ENCODE peak calls at places on chromosome 12, in nine cellular contexts. M is AG10803, J is AG04450, L is IMR-90, V is GM12865, X is skeletal muscle cell, T is transverse colon, H is HepG2, U is H7. F is an unnamed sample.

GRCh38 chr12:29970501-29970900 is 186.8 kb upstream of the TMTC1 start:
- DNase-seq in T (no peak), X (no peak), H (no peak), J (no peak), L (no peak), U (no peak), V (no peak), M (no peak), F (no peak)

GRCh38 chr12:27966870-27967269 is 5.7 kb downstream of the PTHLH start:
- DNase-seq in V (peak), U (no peak), X (peak), L (peak), H (peak), T (no peak), M (peak), J (peak), F (peak)

GRCh38 chr12:26112703-26113147 is 12.1 kb downstream of the BHLHE41 start:
- DNase-seq in X (no peak), M (no peak), T (no peak), L (peak), V (no peak), H (no peak), J (no peak), U (peak), F (no peak)

GRCh38 chr12:102874819-102875218 is 42.2 kb downstream of the PAH start:
- DNase-seq in M (no peak), L (no peak), J (no peak), V (no peak), T (no peak), U (no peak), H (no peak), X (no peak), F (no peak)

GRCh38 chr12:48580831-48581230 is 11.0 kb upstream of the LALBA start:
- DNase-seq in H (no peak), J (no peak), X (no peak), M (no peak), L (no peak), U (no peak), V (peak), T (no peak), F (no peak)

GRCh38 chr12:111428728-111429175 is 23.0 kb downstream of the SH2B3 start:
- DNase-seq in H (no peak), T (peak), V (peak), M (no peak), U (no peak), J (no peak), X (no peak), L (no peak), F (no peak)

GRCh38 chr12:6199531-6200265 is 502 bp upstream of the CD9 start:
- DNase-seq in U (peak), J (no peak), L (no peak), X (no peak), V (no peak), T (peak), H (no peak), M (peak), F (no peak)

GRCh38 chr12:109775172-109775881 is 57.9 kb downstream of the TRPV4 start:
- DNase-seq in M (peak), T (peak), H (peak), U (peak), J (peak), X (peak), V (peak), L (peak), F (no peak)

GRCh38 chr12:2574536-2574935 is 220.2 kb upstream of the FKBP4 start:
- DNase-seq in H (no peak), J (no peak), L (no peak), U (no peak), X (no peak), M (no peak), V (no peak), T (no peak), F (no peak)

GRCh38 chr12:67798763-67799162 is 150.2 kb downstream of the DYRK2 start:
- DNase-seq in V (no peak), H (no peak), M (no peak), J (no peak), U (no peak), L (no peak), T (no peak), X (no peak), F (no peak)

GRCh38 chr12:112447106-112447505 is 28.4 kb downstream of the PTPN11 start:
- DNase-seq in U (no peak), J (no peak), X (no peak), V (no peak), M (no peak), L (no peak), H (no peak), T (no peak), F (no peak)

GRCh38 chr12:30795660-30796507 is 41.1 kb upstream of the CAPRIN2 start:
- DNase-seq in V (peak), T (peak), M (peak), J (no peak), L (peak), H (peak), X (peak), U (peak), F (no peak)

GRCh38 chr12:40745386-40745785 is 53.1 kb downstream of the CNTN1 start:
- DNase-seq in H (no peak), M (no peak), L (no peak), J (no peak), U (no peak), X (no peak), V (no peak), T (no peak), F (no peak)

GRCh38 chr12:62435337-62436163 is 31.1 kb upstream of the MON2 start:
- DNase-seq in L (peak), T (peak), X (peak), V (peak), H (peak), J (peak), U (peak), M (peak), F (no peak)

GRCh38 chr12:3745152-3745551 is 7.8 kb downstream of the CRACR2A start:
- DNase-seq in M (no peak), H (no peak), L (no peak), V (no peak), U (no peak), T (no peak), J (no peak), X (no peak), F (no peak)

GRCh38 chr12:122399254-122399591 is 23.2 kb downstream of the CLIP1 start:
- DNase-seq in X (no peak), U (no peak), L (peak), V (no peak), M (no peak), J (no peak), H (no peak), T (no peak), F (no peak)

GRCh38 chr12:45768194-45768593 is 38.7 kb downstream of the ARID2 start:
- DNase-seq in X (no peak), T (no peak), M (no peak), J (no peak), L (no peak), U (no peak), V (no peak), H (no peak), F (no peak)

GRCh38 chr12:4153343-4153892 is 120.1 kb upstream of the CCND2 start:
- DNase-seq in U (no peak), L (no peak), M (no peak), H (no peak), T (peak), J (no peak), V (peak), X (no peak), F (no peak)

GRCh38 chr12:63276537-63277365 is 125.8 kb upstream of the AVPR1A start:
- DNase-seq in H (peak), T (no peak), V (peak), U (peak), M (peak), J (no peak), L (peak), X (no peak), F (no peak)

GRCh38 chr12:89364631-89365030 is 12.3 kb upstream of the DUSP6 start:
- DNase-seq in V (no peak), U (no peak), J (no peak), T (no peak), L (no peak), X (no peak), M (no peak), H (no peak), F (no peak)

GRCh38 chr12:48156648-48157015 is 683 bp downstream of the ASB8 start:
- DNase-seq in M (no peak), J (no peak), U (peak), V (no peak), H (no peak), L (peak), X (no peak), T (no peak), F (no peak)

GRCh38 chr12:63151898-63152700 is 1.1 kb upstream of the AVPR1A start:
- DNase-seq in T (peak), M (peak), U (peak), L (peak), J (peak), V (peak), X (peak), H (peak), F (no peak)

GRCh38 chr12:67720383-67720856 is 71.9 kb downstream of the DYRK2 start:
- DNase-seq in L (peak), M (peak), H (no peak), X (peak), U (peak), J (no peak), V (no peak), T (no peak), F (peak)

GRCh38 chr12:10194160-10194559 is 15.3 kb downstream of the TMEM52B start:
- DNase-seq in U (no peak), X (no peak), M (peak), V (no peak), H (no peak), T (no peak), J (no peak), L (peak), F (no peak)

GRCh38 chr12:130164216-130164542 is 1.9 kb downstream of the FZD10 start:
- DNase-seq in X (no peak), T (no peak), J (no peak), U (no peak), M (no peak), V (no peak), L (no peak), H (no peak), F (no peak)

GRCh38 chr12:5548152-5548933 is 116.4 kb downstream of the NTF3 start:
- DNase-seq in L (no peak), V (no peak), J (no peak), X (no peak), U (no peak), T (peak), M (no peak), H (no peak), F (no peak)

GRCh38 chr12:42483534-42483857 is 106.0 kb downstream of the PRICKLE1 start:
- DNase-seq in X (no peak), T (peak), L (peak), J (no peak), U (peak), H (no peak), V (no peak), M (no peak), F (no peak)

GRCh38 chr12:27969901-27970390 is 2.6 kb downstream of the PTHLH start:
- DNase-seq in L (peak), T (peak), X (no peak), M (peak), V (peak), U (no peak), H (peak), J (no peak), F (no peak)

GRCh38 chr12:120684523-120684932 is 2.4 kb upstream of the MLEC start:
- DNase-seq in U (no peak), T (no peak), X (peak), H (no peak), V (peak), J (no peak), M (peak), L (peak), F (no peak)

GRCh38 chr12:76024102-76024781 is 7.3 kb downstream of the PHLDA1 start:
- DNase-seq in T (no peak), M (no peak), J (no peak), L (peak), U (no peak), V (no peak), H (no peak), X (no peak), F (no peak)

GRCh38 chr12:76025601-76026575 is 5.7 kb downstream of the PHLDA1 start:
- DNase-seq in J (no peak), H (no peak), X (no peak), T (no peak), L (peak), M (peak), V (no peak), U (no peak), F (no peak)

GRCh38 chr12:76024942-76025600 is 6.5 kb downstream of the PHLDA1 start:
- DNase-seq in V (no peak), J (peak), M (peak), U (no peak), T (no peak), L (peak), H (no peak), X (peak), F (peak)

GRCh38 chr12:76028649-76029277 is 2.8 kb downstream of the PHLDA1 start:
- DNase-seq in T (no peak), L (no peak), V (no peak), H (peak), X (no peak), M (peak), J (no peak), U (no peak), F (no peak)

DNA sequence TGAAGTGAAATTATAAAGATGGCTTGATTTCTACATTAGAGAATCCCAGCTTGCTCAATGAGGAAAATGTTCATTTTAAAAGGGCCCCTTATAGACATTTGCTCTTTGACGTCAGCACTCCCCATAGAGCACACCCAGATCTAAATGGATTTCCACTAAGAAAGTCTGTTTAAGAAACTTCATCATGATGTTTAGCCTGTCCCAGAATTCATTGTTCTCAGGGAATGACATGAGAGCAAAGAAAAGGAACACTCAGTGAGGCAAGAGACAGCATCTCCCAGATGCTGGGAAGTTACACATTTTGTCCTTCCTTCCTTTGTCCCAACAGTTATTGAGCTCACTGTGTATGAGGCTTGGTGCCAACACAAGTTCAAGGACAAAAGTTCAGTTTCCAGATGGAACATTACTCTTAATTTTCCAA is 4.9 kb downstream of the PHLDA1 start:
- DNase-seq in L (peak), X (peak), U (no peak), V (no peak), J (no peak), H (peak), M (peak), T (no peak), F (no peak)
- H3K4me3 ChIP-seq in L (peak), X (no peak), U (no peak), V (no peak), J (peak), H (no peak), M (no peak), T (no peak), F (no peak)

DNA sequence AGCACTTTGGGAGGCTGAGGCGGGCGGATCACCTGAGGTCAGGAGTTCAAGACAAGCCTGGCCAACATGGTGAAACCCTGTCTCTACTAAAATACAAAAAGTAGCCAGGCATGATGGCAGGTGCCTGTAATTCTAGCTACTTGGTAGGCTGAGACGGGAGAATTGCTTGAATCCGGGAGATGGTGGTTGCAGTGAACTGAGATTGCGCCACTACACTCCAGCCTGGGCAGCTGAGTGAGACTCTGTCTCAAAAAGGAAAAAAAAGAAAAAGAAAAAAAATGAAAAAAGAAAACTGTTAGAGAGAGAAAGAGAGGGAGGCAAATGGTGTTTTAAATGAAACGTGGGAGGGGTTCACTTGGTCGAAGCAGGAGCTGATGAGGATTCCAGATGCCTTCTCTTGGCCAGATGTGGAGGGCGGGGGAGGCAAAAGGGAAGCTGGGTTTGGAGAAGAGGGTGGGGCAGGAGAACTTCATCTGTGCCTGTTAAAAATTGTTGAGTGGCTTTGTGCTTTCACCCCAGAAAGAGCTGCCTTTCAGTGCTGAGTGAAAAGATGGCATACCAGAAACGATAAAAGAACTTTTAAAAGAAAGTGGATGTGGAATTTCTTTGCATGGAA is 1.1 kb downstream of the EMP1 start:
- DNase-seq in L (peak), V (no peak), T (no peak), J (no peak), M (peak), X (no peak), U (no peak), H (no peak), F (no peak)
- H3K4me3 ChIP-seq in L (peak), V (no peak), T (peak), J (peak), M (peak), X (peak), U (no peak), H (no peak), F (peak)

GRCh38 chr12:116539905-116540482 is 19.2 kb upstream of the MAP1LC3B2 start:
- DNase-seq in X (no peak), L (peak), U (peak), V (peak), T (peak), M (peak), H (no peak), J (peak), F (no peak)

GRCh38 chr12:116540617-116541152 is 18.5 kb upstream of the MAP1LC3B2 start:
- DNase-seq in J (no peak), M (peak), L (no peak), H (no peak), U (no peak), X (no peak), V (no peak), T (no peak), F (no peak)

GRCh38 chr12:116538076-116538591 is 21.0 kb upstream of the MAP1LC3B2 start:
- DNase-seq in J (no peak), M (no peak), H (no peak), X (no peak), U (no peak), L (no peak), T (no peak), V (peak), F (no peak)

GRCh38 chr12:116538682-116539264 is 20.4 kb upstream of the MAP1LC3B2 start:
- DNase-seq in H (no peak), L (no peak), M (no peak), T (no peak), U (no peak), X (no peak), V (no peak), J (no peak), F (no peak)

DNA sequence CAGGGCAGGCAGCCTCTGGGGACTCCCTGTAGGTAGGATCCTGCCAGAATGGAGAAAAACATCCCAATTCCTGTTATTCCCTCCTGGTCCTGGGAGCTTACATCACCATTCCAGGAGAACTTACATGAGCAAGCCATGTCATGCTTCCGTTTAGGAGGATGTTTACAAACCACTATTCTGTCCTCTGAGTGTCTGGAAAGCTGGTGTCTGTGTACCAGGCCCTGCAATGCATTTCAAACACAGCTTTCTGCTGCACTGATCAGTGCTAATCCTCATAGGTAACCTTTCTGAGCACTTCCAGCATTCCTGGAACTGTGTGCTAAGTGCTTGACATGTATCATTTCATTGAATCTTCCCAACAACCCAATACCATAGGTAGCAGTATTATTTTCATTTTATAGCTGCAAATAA is 19.8 kb upstream of the MAP1LC3B2 start:
- DNase-seq in J (no peak), H (no peak), L (peak), T (no peak), M (peak), U (no peak), X (no peak), V (no peak), F (no peak)
- H3K4me3 ChIP-seq in J (no peak), H (no peak), L (no peak), T (no peak), M (no peak), U (no peak), X (no peak), V (no peak), F (no peak)

DNA sequence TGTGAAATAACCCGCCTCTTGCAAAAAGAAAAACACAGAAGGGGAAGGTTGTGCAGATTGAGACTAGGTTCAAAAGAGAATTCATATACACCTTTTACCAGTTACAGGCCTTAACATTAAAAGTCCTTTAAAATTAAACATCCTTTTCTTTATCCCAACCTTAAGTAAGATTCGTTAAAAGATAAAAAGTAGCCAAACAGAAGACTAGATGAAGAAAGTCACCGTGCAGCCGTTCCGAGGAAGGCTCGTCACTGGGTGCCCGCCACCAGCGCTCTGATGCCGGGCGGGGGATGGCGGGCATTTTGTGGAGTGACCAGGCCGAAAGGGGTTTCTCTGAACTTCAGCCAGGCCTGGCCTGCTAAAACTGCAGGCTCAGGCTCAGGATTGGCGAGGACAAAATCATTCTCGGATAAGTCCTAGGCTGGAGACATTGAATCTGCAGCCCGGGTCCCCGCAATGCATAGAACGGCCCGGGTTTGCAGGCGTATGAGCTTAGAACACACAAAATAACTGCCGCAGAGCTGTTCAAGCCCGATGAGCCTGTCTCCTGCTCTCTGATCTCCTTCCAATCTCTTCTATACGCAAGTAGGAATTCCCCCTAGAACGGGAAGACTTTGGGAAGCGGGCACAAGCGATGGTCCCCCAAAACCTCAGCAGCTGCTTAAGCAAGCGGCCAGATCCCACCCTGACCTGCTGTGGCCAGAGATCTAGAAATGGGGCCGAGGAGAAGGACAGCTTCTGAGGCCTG is 1.3 kb downstream of the TBX5 start:
- DNase-seq in L (peak), X (no peak), H (no peak), M (no peak), U (peak), T (no peak), J (no peak), V (no peak), F (no peak)
- H3K4me3 ChIP-seq in L (peak), X (peak), H (no peak), M (peak), U (no peak), T (no peak), J (peak), V (no peak), F (peak)

GRCh38 chr12:14958361-14959125 is 2.9 kb downstream of the ARHGDIB start:
- DNase-seq in M (no peak), U (no peak), J (no peak), V (no peak), L (no peak), H (no peak), X (no peak), T (no peak), F (no peak)

GRCh38 chr12:14953752-14954151 is 7.6 kb downstream of the ARHGDIB start:
- DNase-seq in T (no peak), L (no peak), J (no peak), V (no peak), H (no peak), M (no peak), U (no peak), X (no peak), F (no peak)

GRCh38 chr12:14957769-14958168 is 3.6 kb downstream of the ARHGDIB start:
- DNase-seq in L (no peak), H (no peak), T (peak), V (no peak), J (no peak), X (no peak), U (no peak), M (no peak), F (no peak)

GRCh38 chr12:14954269-14954668 is 7.1 kb downstream of the ARHGDIB start:
- DNase-seq in X (no peak), T (peak), M (no peak), H (no peak), L (no peak), V (no peak), U (no peak), J (no peak), F (no peak)

GRCh38 chr12:14955876-14956811 is 5.3 kb downstream of the ARHGDIB start:
- DNase-seq in H (no peak), L (no peak), M (no peak), V (peak), T (no peak), U (no peak), X (no peak), J (no peak), F (no peak)
- H3K4me3 ChIP-seq in H (no peak), L (no peak), M (no peak), V (peak), T (no peak), U (no peak), X (no peak), J (no peak), F (no peak)

F was measured in AG04449.